ENCODE peak calls at places on chromosomes 1 and 21, in six cellular contexts. One of them, this sample, is unnamed. For H3K27me3, the result is how much of the 10 kb centered on the place peaks cover.

GRCh38 chr21:31182231-31183129 is 144.2 kb upstream of the KRTAP19-8 start:
- DNase-seq in CD8-positive, alpha-beta T cell: peak
- DNase-seq in heart left ventricle: no peak
- DNase-seq in cardiac muscle cell: no peak
- DNase-seq in hepatocyte: no peak
- DNase-seq in Peyer's patch: no peak
- DNase-seq in this sample: peak

GRCh38 chr1:182629674-182630073 is 25.5 kb upstream of the RGS16 start:
- DNase-seq in CD8-positive, alpha-beta T cell: peak
- DNase-seq in heart left ventricle: no peak
- DNase-seq in cardiac muscle cell: no peak
- DNase-seq in hepatocyte: no peak
- DNase-seq in Peyer's patch: no peak
- DNase-seq in this sample: no peak

GRCh38 chr1:167562697-167563096 is 9.1 kb upstream of the CREG1 start:
- DNase-seq in CD8-positive, alpha-beta T cell: no peak
- DNase-seq in heart left ventricle: no peak
- DNase-seq in cardiac muscle cell: no peak
- DNase-seq in hepatocyte: no peak
- DNase-seq in Peyer's patch: no peak
- DNase-seq in this sample: no peak

GRCh38 chr1:209723761-209724693 is 19.4 kb downstream of the HSD11B1 start:
- DNase-seq in CD8-positive, alpha-beta T cell: no peak
- DNase-seq in heart left ventricle: no peak
- DNase-seq in cardiac muscle cell: no peak
- DNase-seq in hepatocyte: no peak
- DNase-seq in Peyer's patch: no peak
- DNase-seq in this sample: no peak

GRCh38 chr21:28781602-28782274 is 210.9 kb downstream of the LTN1 start:
- DNase-seq in CD8-positive, alpha-beta T cell: no peak
- DNase-seq in heart left ventricle: no peak
- DNase-seq in cardiac muscle cell: peak
- DNase-seq in hepatocyte: peak
- DNase-seq in Peyer's patch: no peak
- DNase-seq in this sample: no peak

GRCh38 chr1:44725309-44725698 is 5.7 kb downstream of the RNU5D-1 start:
- DNase-seq in CD8-positive, alpha-beta T cell: no peak
- DNase-seq in heart left ventricle: no peak
- DNase-seq in cardiac muscle cell: no peak
- DNase-seq in hepatocyte: no peak
- DNase-seq in Peyer's patch: no peak
- DNase-seq in this sample: no peak

GRCh38 chr1:248696775-248697174 is 5.8 kb downstream of the OR14I1 start:
- DNase-seq in CD8-positive, alpha-beta T cell: no peak
- DNase-seq in heart left ventricle: no peak
- DNase-seq in cardiac muscle cell: no peak
- DNase-seq in hepatocyte: no peak
- DNase-seq in Peyer's patch: no peak
- DNase-seq in this sample: no peak

GRCh38 chr21:44986471-44987291 is 46.9 kb downstream of the SLX9 start:
- DNase-seq in CD8-positive, alpha-beta T cell: no peak
- DNase-seq in heart left ventricle: peak
- DNase-seq in cardiac muscle cell: no peak
- DNase-seq in hepatocyte: no peak
- DNase-seq in Peyer's patch: no peak
- DNase-seq in this sample: no peak

GRCh38 chr21:45033791-45034555 is 40.4 kb upstream of the ADARB1 start:
- DNase-seq in CD8-positive, alpha-beta T cell: no peak
- DNase-seq in heart left ventricle: no peak
- DNase-seq in cardiac muscle cell: no peak
- DNase-seq in hepatocyte: peak
- DNase-seq in Peyer's patch: peak
- DNase-seq in this sample: no peak

DNA sequence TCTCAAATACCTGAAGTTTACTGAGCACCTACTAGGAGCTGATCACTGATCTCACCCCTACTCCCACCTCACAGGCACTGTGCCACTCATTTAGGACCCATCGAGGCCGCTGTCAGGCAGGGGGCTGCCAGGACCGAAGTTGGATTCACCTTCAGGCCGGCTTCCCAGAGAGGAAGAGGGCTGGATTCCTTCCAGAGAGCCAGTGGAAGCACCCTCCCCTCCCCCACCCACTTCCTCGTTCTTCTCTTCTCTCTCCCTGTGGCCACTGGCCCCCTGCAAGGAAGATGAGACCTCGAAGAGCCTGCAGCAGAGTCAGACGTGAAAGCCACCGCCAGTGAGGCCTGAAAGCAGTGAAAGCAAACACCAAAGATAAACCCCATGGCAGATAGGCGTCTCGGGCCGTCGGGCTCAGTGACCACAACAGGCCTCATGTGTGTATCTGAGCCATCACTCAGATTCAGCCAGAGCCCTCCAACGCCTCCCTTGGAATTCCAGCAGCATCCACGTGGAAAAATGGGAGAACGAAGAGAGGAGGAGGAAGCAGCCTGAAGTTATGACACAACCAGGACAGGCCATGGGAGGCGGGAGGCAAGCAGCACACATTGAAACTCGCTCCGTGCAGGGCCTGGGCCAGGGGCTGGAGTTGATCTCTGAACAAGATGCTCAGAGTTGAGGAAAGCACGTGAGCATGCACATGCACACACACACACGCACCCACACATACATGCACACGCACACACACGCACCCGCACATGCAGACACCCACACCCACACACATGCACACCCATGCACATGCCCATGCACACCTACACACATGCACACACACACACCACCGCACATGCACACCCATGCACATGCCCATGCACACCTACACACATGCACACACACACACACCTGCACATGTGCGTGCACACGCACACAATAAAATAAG is 6.2 kb upstream of the AGTRAP start:
- DNase-seq in CD8-positive, alpha-beta T cell: no peak
- DNase-seq in heart left ventricle: no peak
- DNase-seq in cardiac muscle cell: no peak
- DNase-seq in hepatocyte: peak
- DNase-seq in Peyer's patch: no peak
- DNase-seq in this sample: no peak
- H3K27ac ChIP-seq in CD8-positive, alpha-beta T cell: no peak
- H3K27ac ChIP-seq in heart left ventricle: no peak
- H3K27ac ChIP-seq in cardiac muscle cell: peak
- H3K27ac ChIP-seq in hepatocyte: no peak
- H3K27ac ChIP-seq in Peyer's patch: no peak
- H3K27ac ChIP-seq in this sample: no peak

GRCh38 chr1:165799387-165799786 is 28.0 kb upstream of the UCK2 start:
- DNase-seq in CD8-positive, alpha-beta T cell: no peak
- DNase-seq in heart left ventricle: no peak
- DNase-seq in cardiac muscle cell: no peak
- DNase-seq in hepatocyte: no peak
- DNase-seq in Peyer's patch: no peak
- DNase-seq in this sample: no peak

GRCh38 chr1:165793951-165794350 is 25.3 kb upstream of the TMCO1 start:
- DNase-seq in CD8-positive, alpha-beta T cell: no peak
- DNase-seq in heart left ventricle: no peak
- DNase-seq in cardiac muscle cell: no peak
- DNase-seq in hepatocyte: no peak
- DNase-seq in Peyer's patch: no peak
- DNase-seq in this sample: no peak

DNA sequence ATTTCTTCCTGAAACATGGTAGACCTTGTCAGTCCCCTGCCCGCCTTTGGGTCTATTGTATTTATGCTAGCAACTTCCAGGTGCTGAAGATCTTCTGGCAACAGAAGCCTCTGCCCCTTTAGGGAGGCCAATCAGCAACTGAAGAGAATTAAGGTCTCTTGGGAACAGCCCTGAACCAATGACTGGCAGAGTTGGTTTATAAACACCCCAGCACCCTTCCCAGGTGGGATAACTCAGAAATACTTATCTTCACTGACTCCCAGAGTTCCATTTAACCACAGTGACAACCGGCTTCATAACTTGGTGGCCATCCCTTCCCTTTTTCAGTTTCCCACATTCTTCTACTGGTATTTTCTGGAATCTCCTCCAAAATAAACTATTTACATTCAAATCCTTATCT is 27.2 kb upstream of the TMCO1 start:
- DNase-seq in CD8-positive, alpha-beta T cell: no peak
- DNase-seq in heart left ventricle: no peak
- DNase-seq in cardiac muscle cell: no peak
- DNase-seq in hepatocyte: no peak
- DNase-seq in Peyer's patch: no peak
- DNase-seq in this sample: no peak
- H3K27me3 ChIP-seq in CD8-positive, alpha-beta T cell: under half
- H3K27me3 ChIP-seq in heart left ventricle: under half
- H3K27me3 ChIP-seq in cardiac muscle cell: under half
- H3K27me3 ChIP-seq in hepatocyte: under half
- H3K27me3 ChIP-seq in Peyer's patch: under half
- H3K27me3 ChIP-seq in this sample: under half

DNA sequence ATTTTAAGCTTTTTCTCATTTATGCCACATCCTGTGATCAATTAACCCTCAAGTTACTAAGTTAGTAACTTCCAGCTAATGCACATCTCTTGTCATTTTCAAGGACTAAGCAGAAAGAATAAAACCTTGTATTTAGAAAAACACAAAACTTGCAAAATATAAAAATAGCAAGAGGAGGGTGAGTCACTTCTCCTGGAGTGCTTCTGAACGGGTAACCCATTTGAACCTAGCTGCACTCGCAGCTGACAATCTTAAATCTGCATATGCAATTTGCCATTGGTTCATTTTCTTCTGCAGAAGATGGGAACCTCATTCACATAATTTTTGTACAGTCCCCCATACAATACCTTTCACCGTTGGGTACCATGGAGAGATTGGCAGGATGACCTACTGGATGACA is 500.4 kb downstream of the SETD4 start:
- DNase-seq in CD8-positive, alpha-beta T cell: no peak
- DNase-seq in heart left ventricle: no peak
- DNase-seq in cardiac muscle cell: no peak
- DNase-seq in hepatocyte: no peak
- DNase-seq in Peyer's patch: no peak
- DNase-seq in this sample: no peak
- H3K27ac ChIP-seq in CD8-positive, alpha-beta T cell: no peak
- H3K27ac ChIP-seq in heart left ventricle: no peak
- H3K27ac ChIP-seq in cardiac muscle cell: no peak
- H3K27ac ChIP-seq in hepatocyte: no peak
- H3K27ac ChIP-seq in Peyer's patch: no peak
- H3K27ac ChIP-seq in this sample: no peak

DNA sequence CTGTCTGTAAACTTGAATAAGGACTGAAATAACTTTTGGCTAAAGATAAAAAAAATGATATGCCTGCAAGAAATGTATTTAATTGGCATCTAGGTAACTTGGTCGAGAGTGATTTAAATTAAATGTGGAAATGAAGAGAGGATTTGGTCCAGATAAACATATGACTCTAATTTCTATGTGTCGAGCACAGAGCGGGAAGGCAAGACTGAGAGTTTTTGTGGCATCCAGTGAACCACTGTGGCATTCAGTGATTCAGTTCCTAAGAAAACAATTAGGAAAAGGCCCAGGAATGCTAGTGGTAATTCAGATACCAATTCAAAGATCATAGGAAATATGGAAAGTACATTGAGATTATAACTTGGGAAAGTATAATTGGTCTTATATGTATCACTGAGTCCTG is 39.6 kb downstream of the PDE4B start:
- DNase-seq in CD8-positive, alpha-beta T cell: no peak
- DNase-seq in heart left ventricle: no peak
- DNase-seq in cardiac muscle cell: no peak
- DNase-seq in hepatocyte: no peak
- DNase-seq in Peyer's patch: no peak
- DNase-seq in this sample: no peak
- H3K27me3 ChIP-seq in CD8-positive, alpha-beta T cell: under half
- H3K27me3 ChIP-seq in heart left ventricle: under half
- H3K27me3 ChIP-seq in cardiac muscle cell: under half
- H3K27me3 ChIP-seq in hepatocyte: under half
- H3K27me3 ChIP-seq in Peyer's patch: under half
- H3K27me3 ChIP-seq in this sample: under half

DNA sequence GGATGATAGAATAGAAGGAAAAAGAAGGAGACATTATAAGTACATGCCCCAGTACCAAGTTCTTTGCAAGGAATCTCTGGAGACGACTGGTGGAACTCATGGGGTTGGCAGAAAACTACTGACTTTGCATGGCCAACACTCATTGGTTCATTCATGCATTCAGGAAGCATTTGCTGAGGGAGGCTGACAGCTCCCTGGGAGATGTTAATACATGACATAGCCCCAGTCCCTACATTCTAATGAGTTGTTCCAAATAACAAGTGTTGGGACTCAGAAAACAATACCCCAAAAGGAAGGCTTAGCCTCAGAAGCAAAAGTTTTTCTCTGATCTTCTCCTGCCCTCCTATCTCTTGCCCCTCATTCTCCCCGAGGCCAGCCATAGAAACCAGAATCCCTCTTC is 172.8 kb upstream of the IRF2BP2 start:
- DNase-seq in CD8-positive, alpha-beta T cell: no peak
- DNase-seq in heart left ventricle: no peak
- DNase-seq in cardiac muscle cell: no peak
- DNase-seq in hepatocyte: no peak
- DNase-seq in Peyer's patch: no peak
- DNase-seq in this sample: no peak
- H3K27ac ChIP-seq in CD8-positive, alpha-beta T cell: no peak
- H3K27ac ChIP-seq in heart left ventricle: no peak
- H3K27ac ChIP-seq in cardiac muscle cell: no peak
- H3K27ac ChIP-seq in hepatocyte: no peak
- H3K27ac ChIP-seq in Peyer's patch: no peak
- H3K27ac ChIP-seq in this sample: no peak

GRCh38 chr1:34915521-34915920 is 13.9 kb downstream of the DLGAP3 start:
- DNase-seq in CD8-positive, alpha-beta T cell: no peak
- DNase-seq in heart left ventricle: no peak
- DNase-seq in cardiac muscle cell: peak
- DNase-seq in hepatocyte: no peak
- DNase-seq in Peyer's patch: no peak
- DNase-seq in this sample: no peak
- H3K27me3 ChIP-seq in CD8-positive, alpha-beta T cell: under half
- H3K27me3 ChIP-seq in heart left ventricle: under half
- H3K27me3 ChIP-seq in cardiac muscle cell: under half
- H3K27me3 ChIP-seq in hepatocyte: under half
- H3K27me3 ChIP-seq in Peyer's patch: under half
- H3K27me3 ChIP-seq in this sample: under half

GRCh38 chr1:56821462-56821797 is 2.2 kb upstream of the FYB2 start:
- DNase-seq in CD8-positive, alpha-beta T cell: no peak
- DNase-seq in heart left ventricle: no peak
- DNase-seq in cardiac muscle cell: no peak
- DNase-seq in hepatocyte: peak
- DNase-seq in Peyer's patch: no peak
- DNase-seq in this sample: no peak
- H3K27ac ChIP-seq in CD8-positive, alpha-beta T cell: no peak
- H3K27ac ChIP-seq in heart left ventricle: no peak
- H3K27ac ChIP-seq in cardiac muscle cell: no peak
- H3K27ac ChIP-seq in hepatocyte: peak
- H3K27ac ChIP-seq in Peyer's patch: no peak
- H3K27ac ChIP-seq in this sample: no peak

This sample was measured in CD4-positive, alpha-beta T cell.